ENCODE peak calls at places on chromosomes 13 and 19, in five cellular contexts. F is foreskin keratinocyte; A is stimulated activated CD4-positive, alpha-beta T cell treated with anti-CD3 and anti-CD28 coated beads, Interleukin-2, amount 100 ng/mL, for 48 hours; D is Daoy; G is DMS53. P is an unnamed sample.

GRCh38 chr19:43779147-43779819 is 1.5 kb downstream of the KCNN4 start:
- DNase-seq in D (no peak), G (no peak), F (no peak), A (no peak), P (no peak)

GRCh38 chr19:55670280-55671053 is 4.6 kb upstream of the EPN1 start:
- DNase-seq in F (no peak), D (peak), A (no peak), G (peak), P (peak)

GRCh38 chr13:23979361-23980159 is 82.3 kb upstream of the C1QTNF9B start:
- DNase-seq in A (no peak), D (peak), G (peak), F (peak), P (peak)

GRCh38 chr13:19957320-19958118 is 1.0 kb upstream of the ZMYM2 start:
- DNase-seq in F (peak), A (peak), D (no peak), G (peak), P (no peak)

GRCh38 chr19:30419581-30420180 is 47.5 kb downstream of the ZNF536 start:
- DNase-seq in D (peak), F (no peak), A (no peak), G (no peak), P (no peak)

GRCh38 chr13:70087247-70087646 is 20.4 kb upstream of the ATXN8OS start:
- DNase-seq in G (no peak), D (no peak), F (peak), A (no peak), P (no peak)

GRCh38 chr19:33391631-33392249 is 18.2 kb downstream of the CEBPG start:
- DNase-seq in D (no peak), G (peak), A (no peak), F (no peak), P (no peak)

GRCh38 chr13:27822873-27823311 is 30.6 kb downstream of the GSX1 start:
- DNase-seq in G (peak), F (peak), A (no peak), D (no peak), P (no peak)

GRCh38 chr13:108528303-108528702 is 101.1 kb upstream of the MYO16 start:
- DNase-seq in A (no peak), D (no peak), G (no peak), F (no peak), P (no peak)

GRCh38 chr19:18863843-18864362 is 32.1 kb downstream of the CERS1 start:
- DNase-seq in F (no peak), A (no peak), D (no peak), G (no peak), P (no peak)

GRCh38 chr13:97348569-97349100 is 85.3 kb upstream of the RAP2A start:
- DNase-seq in F (no peak), A (no peak), D (no peak), G (no peak), P (no peak)

GRCh38 chr19:28242317-28242927 is 970.5 kb downstream of the UQCRFS1 start:
- DNase-seq in F (no peak), G (peak), D (peak), A (peak), P (no peak)

GRCh38 chr19:1238373-1239303 is 833 bp upstream of the CBARP start:
- DNase-seq in D (no peak), G (peak), F (no peak), A (no peak), P (no peak)

GRCh38 chr19:609001-609340 is 19.3 kb downstream of the HCN2 start:
- DNase-seq in D (peak), G (peak), F (no peak), A (no peak), P (peak)

GRCh38 chr13:75685239-75685697 is 49.1 kb downstream of the LMO7 start:
- DNase-seq in A (no peak), D (peak), F (peak), G (peak), P (peak)

GRCh38 chr19:22935151-22935550 is 67.8 kb downstream of the ZNF728 start:
- DNase-seq in A (no peak), G (no peak), D (no peak), F (peak), P (no peak)

GRCh38 chr13:112182251-112182650 is 115.3 kb downstream of the SOX1 start:
- DNase-seq in G (no peak), D (no peak), F (no peak), A (no peak), P (no peak)

GRCh38 chr13:52949744-52950143 is 78.9 kb upstream of the OLFM4 start:
- DNase-seq in F (no peak), D (no peak), A (no peak), G (no peak), P (no peak)

GRCh38 chr13:40116008-40116407 is 460.5 kb downstream of the COG6 start:
- DNase-seq in F (peak), A (no peak), G (peak), D (peak), P (peak)

GRCh38 chr13:51525567-51526165 is 58.6 kb upstream of the WDFY2 start:
- DNase-seq in G (no peak), A (no peak), F (no peak), D (peak), P (no peak)

P was measured in H4.